ENCODE peak calls at places on chromosomes 11 and 22, in seven cellular contexts. C is nucleus accumbens; I is myocyte; E is left colon; O is stimulated activated CD4-positive, alpha-beta T cell treated with anti-CD3 and anti-CD28 coated beads, Interleukin-12 subunit alpha, Interleukin-12 subunit beta, amount 100 ng/mL, for 4 hours; Y is NCI-H748 treated with DMSO at 0.1 percent for 48 hours; G is AML-193. X is an unnamed sample.
A peak's percentile ranks its signal among the peaks of the same experiment; 100 is the strongest.

GRCh38 chr11:113313601-113314000 is 782 bp upstream of the TTC12 start:
- DNase-seq in C (no peak), G (no peak), I (peak; percentile 54), Y (no peak), E (no peak), O (no peak), X (no peak)

GRCh38 chr11:120390585-120390922 is 54.3 kb downstream of the ARHGEF12 start:
- DNase-seq in Y (no peak), I (no peak), E (no peak), O (no peak), G (no peak), C (no peak), X (no peak)

GRCh38 chr11:133946018-133946417 is 10.8 kb downstream of the IGSF9B start:
- DNase-seq in I (no peak), Y (no peak), O (no peak), E (no peak), G (no peak), C (no peak), X (no peak)

GRCh38 chr22:48534395-48534958 is 1293.2 kb downstream of the BRD1 start:
- DNase-seq in I (no peak), C (no peak), Y (no peak), E (no peak), G (no peak), O (no peak), X (no peak)

GRCh38 chr11:64233913-64234839 is at the start of gene VEGFB:
- DNase-seq in I (peak; percentile 63), O (peak; percentile 72), G (no peak), Y (no peak), E (peak; percentile 81), C (no peak), X (peak; percentile 84)

GRCh38 chr11:93738647-93739081 is 2.6 kb downstream of the TAF1D start:
- DNase-seq in I (no peak), C (no peak), G (no peak), O (no peak), Y (no peak), E (no peak), X (no peak)

GRCh38 chr22:18985761-18986160 is 49.7 kb upstream of the PRODH start:
- DNase-seq in C (no peak), Y (no peak), G (no peak), E (no peak), I (no peak), O (no peak), X (no peak)

GRCh38 chr11:67274768-67275605 is 8.7 kb downstream of the GRK2 start:
- DNase-seq in I (no peak), G (no peak), Y (no peak), O (no peak), C (no peak), E (peak; percentile 34), X (peak; percentile 70)

GRCh38 chr11:44208976-44209603 is 100.8 kb downstream of the ALX4 start:
- DNase-seq in Y (no peak), E (no peak), C (no peak), O (no peak), I (no peak), G (no peak), X (no peak)

GRCh38 chr11:104968365-104968855 is at the start of gene CASP4:
- DNase-seq in I (peak; percentile 65), C (no peak), E (peak; percentile 27), G (peak; percentile 72), O (no peak), Y (peak; percentile 44), X (no peak)

GRCh38 chr11:945986-946385 is 20.3 kb downstream of the AP2A2 start:
- DNase-seq in E (no peak), I (peak; percentile 40), C (peak; percentile 25), Y (no peak), G (no peak), O (no peak), X (no peak)

GRCh38 chr11:94184861-94185260 is 56.2 kb downstream of the PANX1 start:
- DNase-seq in C (no peak), E (no peak), I (no peak), O (no peak), Y (no peak), G (no peak), X (no peak)

GRCh38 chr11:127890026-127890611 is 697.2 kb downstream of the ETS1 start:
- DNase-seq in E (no peak), C (no peak), I (peak; percentile 35), Y (no peak), O (no peak), G (no peak), X (no peak)

GRCh38 chr11:67284811-67285540 is 4.1 kb upstream of the ANKRD13D start:
- DNase-seq in C (no peak), Y (no peak), O (no peak), G (no peak), E (no peak), I (no peak), X (peak; percentile 64)

GRCh38 chr11:86523738-86524602 is 148.4 kb downstream of the ME3 start:
- DNase-seq in E (no peak), C (no peak), I (peak; percentile 47), Y (no peak), G (no peak), O (no peak), X (peak; percentile 30)

GRCh38 chr22:50146440-50147228 is 23.9 kb upstream of the PANX2 start:
- DNase-seq in I (peak; percentile 59), Y (no peak), E (peak; percentile 53), G (no peak), C (peak; percentile 42), O (no peak), X (peak; percentile 82)

GRCh38 chr11:47527186-47527585 is 25.7 kb downstream of the CELF1 start:
- DNase-seq in C (no peak), I (no peak), Y (no peak), G (no peak), O (no peak), E (no peak), X (no peak)

GRCh38 chr11:76629853-76630599 is 40.5 kb downstream of the LRRC32 start:
- DNase-seq in Y (no peak), O (no peak), E (peak; percentile 84), G (peak; percentile 49), C (no peak), I (no peak), X (peak; percentile 60)

GRCh38 chr11:765025-765801 is 12.1 kb downstream of the GATD1 start:
- DNase-seq in C (peak; percentile 34), Y (peak; percentile 18), E (peak; percentile 52), I (peak; percentile 51), G (peak; percentile 41), O (peak; percentile 56), X (peak; percentile 84)

GRCh38 chr11:67649634-67650540 is 643 bp downstream of the ACY3 start:
- DNase-seq in I (no peak), G (no peak), O (no peak), E (peak; percentile 43), Y (no peak), C (no peak), X (no peak)

GRCh38 chr11:61645179-61645868 is 34.9 kb upstream of the DAGLA start:
- DNase-seq in O (no peak), C (no peak), G (no peak), E (no peak), I (no peak), Y (no peak), X (no peak)

GRCh38 chr11:132601863-132602262 is 930.4 kb downstream of the OPCML start:
- DNase-seq in O (no peak), I (no peak), C (no peak), Y (no peak), G (no peak), E (no peak), X (no peak)